ENCODE peak calls at places on chromosomes 11 and 22, in four cellular contexts. K, C, R and W are unnamed samples. For H3K4me1, the result is how much of the 10 kb centered on the place peaks cover.

GRCh38 chr11:9017773-9018172 is 14.0 kb upstream of the NRIP3 start:
- DNase-seq in K (peak), C (peak), R (peak), W (no peak)

GRCh38 chr11:46348566-46348981 is 1.3 kb downstream of the DGKZ start:
- DNase-seq in K (no peak), C (peak), R (no peak), W (peak)

GRCh38 chr11:44748606-44749005 is 21.8 kb downstream of the TSPAN18 start:
- DNase-seq in K (no peak), C (no peak), R (no peak), W (no peak)

GRCh38 chr11:88448131-88448530 is 110.6 kb upstream of the CTSC start:
- DNase-seq in K (no peak), C (no peak), R (no peak), W (no peak)

GRCh38 chr11:76385903-76386302 is 4.8 kb downstream of the GVQW3 start:
- DNase-seq in K (no peak), C (peak), R (no peak), W (peak)

GRCh38 chr11:118924591-118925585 is 838 bp downstream of the BCL9L start:
- DNase-seq in K (peak), C (peak), R (peak), W (peak)

GRCh38 chr11:73748300-73748699 is 12.6 kb downstream of the RAB6A start:
- DNase-seq in K (no peak), C (no peak), R (no peak), W (no peak)

GRCh38 chr22:47381240-47381639 is 618.8 kb downstream of the TBC1D22A start:
- DNase-seq in K (no peak), C (no peak), R (no peak), W (peak)

GRCh38 chr22:44200855-44201550 is 20.3 kb downstream of the PARVG start:
- DNase-seq in K (no peak), C (no peak), R (no peak), W (no peak)

GRCh38 chr22:44449683-44450425 is 48.2 kb downstream of the RTL6 start:
- DNase-seq in K (no peak), C (no peak), R (no peak), W (peak)

GRCh38 chr22:44580756-44581435 is 82.9 kb upstream of the RTL6 start:
- DNase-seq in K (peak), C (no peak), R (peak), W (no peak)

GRCh38 chr11:94544832-94545640 is 1.3 kb downstream of the FUT4 start:
- DNase-seq in K (peak), C (peak), R (no peak), W (peak)

GRCh38 chr11:107669893-107670601 is 41.8 kb downstream of the SLN start:
- DNase-seq in K (no peak), C (no peak), R (no peak), W (no peak)

GRCh38 chr11:29251738-29252137 is 765.1 kb downstream of the KCNA4 start:
- DNase-seq in K (no peak), C (no peak), R (no peak), W (no peak)

GRCh38 chr11:47020793-47021624 is 84.4 kb downstream of the CSTPP1 start:
- DNase-seq in K (no peak), C (no peak), R (no peak), W (no peak)

GRCh38 chr22:33382427-33382826 is 324.2 kb upstream of the SYN3 start:
- DNase-seq in K (no peak), C (no peak), R (no peak), W (no peak)

GRCh38 chr11:67998150-67999045 is 5.5 kb downstream of the UNC93B1 start:
- DNase-seq in K (peak), C (no peak), R (peak), W (peak)
- H3K4me1 ChIP-seq in K (under half), C (under half), R (under half), W (under half)

GRCh38 chr11:67613960-67614715 is 7.4 kb downstream of the NDUFV1 start:
- DNase-seq in K (peak), C (peak), R (no peak), W (peak)
- H3K4me3 ChIP-seq in K (peak), C (peak), R (no peak), W (peak)

DNA sequence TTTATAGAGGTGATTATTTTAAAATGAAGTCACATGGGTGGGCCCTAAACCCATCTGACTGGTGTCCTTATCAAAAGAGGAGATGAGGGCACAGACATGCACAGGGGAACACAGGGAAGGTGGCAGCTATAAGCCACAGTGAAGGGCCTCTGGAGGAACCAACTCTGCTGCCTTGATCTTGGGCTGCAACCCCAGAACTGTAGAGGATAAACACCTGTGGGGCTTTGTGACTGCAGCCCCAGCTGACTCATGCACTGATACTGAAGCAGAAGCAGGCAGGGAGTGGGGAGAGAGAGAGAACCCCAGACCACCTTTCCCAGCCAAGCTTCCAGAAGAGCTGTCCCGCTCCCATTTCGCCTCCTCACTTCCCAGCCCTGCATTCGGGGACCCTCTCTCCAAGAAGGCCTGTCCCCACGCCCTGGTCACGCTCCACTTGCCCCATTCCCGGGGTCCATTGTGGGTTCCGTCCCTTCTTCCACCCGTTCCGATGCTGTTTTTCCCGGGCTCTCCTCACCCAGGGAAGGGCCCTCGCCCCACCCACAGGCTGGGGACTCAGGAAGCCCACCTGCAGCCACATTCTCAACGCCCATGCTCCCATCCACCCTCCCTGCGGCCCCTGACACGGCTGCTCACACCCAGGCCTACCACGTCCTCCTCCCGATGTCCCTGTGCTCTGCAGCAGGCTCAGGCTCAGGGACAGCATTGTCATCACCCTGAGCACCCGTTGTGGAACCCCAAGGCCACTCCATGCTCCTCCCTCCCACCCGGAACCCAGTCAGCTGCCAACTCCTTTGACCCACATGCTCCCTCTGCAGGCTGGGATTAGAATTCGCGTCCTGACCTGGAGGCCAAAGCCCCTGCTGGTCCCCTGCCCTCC is 90.8 kb upstream of the SHANK2 start:
- DNase-seq in K (peak), C (peak), R (peak), W (peak)
- TF ChIP-seq CTCF in K (peak), C (peak), R (peak), W (peak)

GRCh38 chr11:33945481-33946268 is 53.8 kb upstream of the LMO2 start:
- DNase-seq in K (no peak), C (no peak), R (no peak), W (no peak)

GRCh38 chr11:33944693-33945424 is 53.0 kb upstream of the LMO2 start:
- DNase-seq in K (no peak), C (no peak), R (no peak), W (no peak)

GRCh38 chr11:33941637-33942160 is 49.8 kb upstream of the LMO2 start:
- DNase-seq in K (no peak), C (no peak), R (no peak), W (no peak)

GRCh38 chr11:33944345-33944692 is 52.4 kb upstream of the LMO2 start:
- DNase-seq in K (no peak), C (no peak), R (no peak), W (no peak)

GRCh38 chr11:33942954-33943353 is 51.1 kb upstream of the LMO2 start:
- DNase-seq in K (no peak), C (peak), R (peak), W (no peak)
- H3K4me1 ChIP-seq in K (under half), C (under half), R (under half), W (under half)

DNA sequence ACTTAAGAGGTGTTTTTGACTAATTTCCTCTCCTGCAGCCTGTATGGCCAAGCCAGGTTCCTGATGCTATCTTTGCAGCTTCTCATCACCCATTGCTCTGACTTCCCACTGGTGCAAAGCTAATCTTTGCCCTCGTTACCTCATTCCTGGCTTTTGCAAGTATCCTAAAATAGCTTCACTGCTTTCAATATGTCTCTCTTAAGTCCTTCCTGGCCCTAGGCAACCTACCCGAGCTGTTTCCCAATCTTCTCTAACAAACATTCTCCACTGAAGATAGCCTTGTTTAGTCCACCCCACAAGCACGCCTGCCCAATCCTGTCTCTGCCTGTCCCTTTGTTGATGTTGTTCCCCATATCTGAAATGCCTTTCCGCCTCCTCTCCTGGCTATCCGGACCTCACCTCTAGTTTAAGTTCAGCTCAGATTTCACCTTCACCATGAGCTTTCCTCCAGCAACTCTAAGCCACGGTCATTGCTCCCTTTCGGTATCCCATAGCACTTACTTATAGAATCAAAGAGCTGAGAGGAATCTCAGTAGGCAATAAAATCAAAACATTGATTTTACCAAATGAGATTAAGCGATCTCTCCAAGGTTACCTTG is 30.1 kb upstream of the CECR2 start:
- DNase-seq in K (no peak), C (no peak), R (no peak), W (no peak)
- H3K4me3 ChIP-seq in K (no peak), C (no peak), R (no peak), W (no peak)